ENCODE peak calls at places on chromosomes 4 and X, in ten cellular contexts. A, R, P, D, X, W, K, M, Y and U are unnamed samples.

GRCh38 chr4:156615066-156615514 is 356.5 kb downstream of the PDGFC start:
- DNase-seq in A (peak), R (no peak), P (no peak), D (no peak), X (no peak), W (no peak), K (no peak), M (no peak), Y (no peak), U (no peak)

GRCh38 chrX:130695931-130696330 is 207.1 kb downstream of the ENOX2 start:
- DNase-seq in A (no peak), R (no peak), P (no peak), D (no peak), X (no peak), W (no peak), K (no peak), M (no peak), Y (no peak), U (no peak)

GRCh38 chrX:139930923-139931645 is 1.8 kb downstream of the ATP11C start:
- DNase-seq in A (peak), R (peak), P (peak), D (no peak), X (no peak), W (no peak), K (peak), M (no peak), Y (peak), U (no peak)

GRCh38 chr4:60215906-60216305 is 984.2 kb upstream of the ADGRL3 start:
- DNase-seq in A (no peak), R (no peak), P (no peak), D (no peak), X (no peak), W (no peak), K (no peak), M (no peak), Y (no peak), U (no peak)

GRCh38 chr4:38866973-38867477 is 581 bp upstream of the FAM114A1 start:
- DNase-seq in A (no peak), R (no peak), P (no peak), D (no peak), X (no peak), W (no peak), K (no peak), M (no peak), Y (no peak), U (no peak)

GRCh38 chr4:73607375-73608026 is 12.7 kb downstream of the RASSF6 start:
- DNase-seq in A (no peak), R (no peak), P (no peak), D (no peak), X (no peak), W (no peak), K (no peak), M (no peak), Y (no peak), U (no peak)

GRCh38 chr4:17957689-17958088 is 63.9 kb downstream of the LCORL start:
- DNase-seq in A (peak), R (no peak), P (no peak), D (no peak), X (no peak), W (no peak), K (no peak), M (no peak), Y (no peak), U (no peak)

GRCh38 chr4:130486841-130487240 is 1390.9 kb downstream of the C4orf33 start:
- DNase-seq in A (no peak), R (no peak), P (no peak), D (no peak), X (no peak), W (no peak), K (no peak), M (no peak), Y (no peak), U (no peak)

GRCh38 chr4:128385683-128386304 is 98.2 kb upstream of the PGRMC2 start:
- DNase-seq in A (peak), R (no peak), P (no peak), D (no peak), X (no peak), W (no peak), K (peak), M (no peak), Y (no peak), U (no peak)

GRCh38 chrX:56792270-56793111 is 63.4 kb downstream of the NBDY start:
- DNase-seq in A (no peak), R (no peak), P (no peak), D (no peak), X (no peak), W (no peak), K (no peak), M (no peak), Y (no peak), U (no peak)